ENCODE peak calls at places on chromosome X, in eight cellular contexts. B is activated CD8-positive, alpha-beta memory T cell treated with anti-CD3 and anti-CD28 coated beads, Interleukin-2, amount 10 ng/mL, durations not matched to agents 7 days and 5 days; Y is adrenal gland; L is endothelial cell; R is T47D; F is GDM1; P is iPS-NIHi11; Z is upper lobe of right lung. V is an unnamed sample.

GRCh38 chrX:44432641-44433040 is 89.2 kb upstream of the EFHC2 start:
- DNase-seq in B (no peak), Y (no peak), L (peak), R (no peak), F (no peak), P (no peak), Z (no peak), V (no peak)

GRCh38 chrX:2489446-2490445 is 11.0 kb downstream of the DHRSX start:
- DNase-seq in B (no peak), Y (no peak), L (no peak), R (no peak), F (no peak), P (no peak), Z (no peak), V (no peak)

GRCh38 chrX:152821145-152821765 is 9.3 kb downstream of the CETN2 start:
- DNase-seq in B (no peak), Y (peak), L (peak), R (peak), F (no peak), P (peak), Z (no peak), V (peak)

GRCh38 chrX:19888419-19888879 is 1.0 kb upstream of the SH3KBP1 start:
- DNase-seq in B (peak), Y (peak), L (peak), R (peak), F (peak), P (peak), Z (no peak), V (peak)

GRCh38 chrX:119529355-119530276 is 35.6 kb downstream of the STEEP1 start:
- DNase-seq in B (no peak), Y (no peak), L (no peak), R (no peak), F (no peak), P (no peak), Z (no peak), V (no peak)

GRCh38 chrX:9708923-9709553 is 56.6 kb downstream of the GPR143 start:
- DNase-seq in B (peak), Y (peak), L (peak), R (peak), F (peak), P (peak), Z (peak), V (peak)

GRCh38 chrX:119757646-119757978 is 776 bp upstream of the SOWAHD start:
- DNase-seq in B (no peak), Y (no peak), L (no peak), R (no peak), F (no peak), P (no peak), Z (no peak), V (no peak)

GRCh38 chrX:8201896-8202331 is 30.8 kb upstream of the VCX2 start:
- DNase-seq in B (no peak), Y (no peak), L (no peak), R (no peak), F (no peak), P (no peak), Z (no peak), V (peak)

GRCh38 chrX:45771560-45772340 is 571.1 kb upstream of the DIPK2B start:
- DNase-seq in B (peak), Y (peak), L (no peak), R (no peak), F (peak), P (no peak), Z (peak), V (no peak)

GRCh38 chrX:132033166-132033565 is 10.1 kb downstream of the STK26 start:
- DNase-seq in B (no peak), Y (no peak), L (no peak), R (no peak), F (no peak), P (no peak), Z (no peak), V (no peak)

GRCh38 chrX:21374163-21374993 is at the start of gene CNKSR2:
- DNase-seq in B (peak), Y (peak), L (peak), R (no peak), F (peak), P (peak), Z (peak), V (peak)

GRCh38 chrX:150334100-150334499 is 29.0 kb upstream of the MAMLD1 start:
- DNase-seq in B (no peak), Y (no peak), L (no peak), R (no peak), F (no peak), P (no peak), Z (no peak), V (no peak)

GRCh38 chrX:132467029-132467428 is 21.8 kb downstream of the MBNL3 start:
- DNase-seq in B (no peak), Y (no peak), L (no peak), R (no peak), F (no peak), P (no peak), Z (no peak), V (no peak)

GRCh38 chrX:124406294-124407013 is 60.1 kb downstream of the SH2D1A start:
- DNase-seq in B (peak), Y (peak), L (peak), R (peak), F (peak), P (peak), Z (no peak), V (peak)

GRCh38 chrX:17529349-17529748 is 154.3 kb downstream of the NHS start:
- DNase-seq in B (no peak), Y (no peak), L (no peak), R (no peak), F (no peak), P (no peak), Z (no peak), V (no peak)